ENCODE peak calls at places on chromosomes 2 and 18, in seven cellular contexts. N, M, V, Q, H, E and G are unnamed samples.

GRCh38 chr2:81895620-81896245 is 1591.2 kb upstream of the LRRTM1 start:
- DNase-seq in E (no peak), H (no peak), M (no peak), Q (peak; percentile 48), N (no peak), V (no peak), G (no peak)

GRCh38 chr2:156189143-156189542 is 143.4 kb downstream of the NR4A2 start:
- DNase-seq in V (no peak), H (no peak), Q (no peak), E (no peak), M (no peak), N (no peak), G (no peak)

GRCh38 chr2:105746177-105747080 is 1.7 kb downstream of the NCK2 start:
- DNase-seq in Q (peak; percentile 50), H (peak; percentile 72), V (peak; percentile 20), M (peak; percentile 89), N (peak; percentile 92), E (no peak), G (no peak)

GRCh38 chr18:48833701-48834394 is 116.9 kb downstream of the SMAD7 start:
- DNase-seq in N (peak; percentile 38), Q (peak; percentile 26), M (no peak), H (peak; percentile 35), V (peak; percentile 1), E (peak; percentile 23), G (no peak)

GRCh38 chr2:146874260-146874658 is 970.6 kb upstream of the ACVR2A start:
- DNase-seq in E (no peak), Q (peak; percentile 98), V (no peak), H (no peak), N (no peak), M (no peak), G (no peak)

GRCh38 chr18:21117385-21118135 is 5.9 kb upstream of the ROCK1 start:
- DNase-seq in Q (no peak), E (peak; percentile 92), N (no peak), M (peak; percentile 45), V (no peak), H (no peak), G (peak; percentile 73)

GRCh38 chr18:51257150-51257549 is 59.7 kb upstream of the MEX3C start:
- DNase-seq in N (no peak), Q (no peak), V (no peak), M (no peak), H (no peak), E (no peak), G (no peak)

GRCh38 chr2:111704246-111704645 is 179.7 kb downstream of the ANAPC1 start:
- DNase-seq in E (peak; percentile 75), V (no peak), M (no peak), N (peak; percentile 62), H (no peak), Q (peak; percentile 82), G (no peak)

GRCh38 chr2:152370783-152371182 is 35.8 kb downstream of the FMNL2 start:
- DNase-seq in V (no peak), E (no peak), M (no peak), H (no peak), Q (no peak), N (no peak), G (no peak)

GRCh38 chr2:175366814-175367213 is 185.3 kb upstream of the ATP5MC3 start:
- DNase-seq in Q (peak; percentile 72), E (peak; percentile 43), H (no peak), M (peak; percentile 75), V (peak; percentile 44), N (peak; percentile 81), G (no peak)
- TF ChIP-seq CTCF in Q (peak; percentile 90), E (peak; percentile 68), H (peak; percentile 79), M (peak; percentile 89), V (peak; percentile 71), N (peak; percentile 96), G (peak; percentile 82)

GRCh38 chr2:200650195-200650594 is 64.4 kb downstream of the AOX1 start:
- DNase-seq in V (no peak), M (no peak), N (no peak), E (no peak), Q (no peak), H (no peak), G (no peak)

GRCh38 chr2:200654823-200655222 is 69.0 kb downstream of the AOX1 start:
- DNase-seq in H (no peak), E (no peak), N (no peak), Q (no peak), V (no peak), M (no peak), G (no peak)

GRCh38 chr2:200652158-200652557 is 66.3 kb downstream of the AOX1 start:
- DNase-seq in H (no peak), E (peak; percentile 60), N (no peak), Q (no peak), V (no peak), M (no peak), G (no peak)

GRCh38 chr2:200653021-200653420 is 67.2 kb downstream of the AOX1 start:
- DNase-seq in E (no peak), Q (no peak), V (no peak), N (no peak), M (no peak), H (no peak), G (no peak)

GRCh38 chr2:200649724-200650123 is 63.9 kb downstream of the AOX1 start:
- DNase-seq in N (no peak), E (no peak), H (no peak), V (no peak), M (no peak), Q (no peak), G (no peak)
- H3K36me3 ChIP-seq in N (no peaks in the 10 kb centered on the region), E (no peaks in the 10 kb centered on the region), H (no peaks in the 10 kb centered on the region), V (no peaks in the 10 kb centered on the region), M (no peaks in the 10 kb centered on the region), Q (peaks cover 11% of the 10 kb centered on the region), G (no peaks in the 10 kb centered on the region)

GRCh38 chr2:9738718-9739496 is 104.4 kb upstream of the TAF1B start:
- DNase-seq in V (no peak), N (no peak), M (no peak), Q (no peak), E (no peak), H (peak; percentile 47), G (no peak)

GRCh38 chr2:9735335-9735734 is 104.5 kb upstream of the YWHAQ start:
- DNase-seq in N (no peak), E (no peak), V (no peak), Q (no peak), M (no peak), H (no peak), G (no peak)

GRCh38 chr2:9736008-9736407 is 105.2 kb upstream of the YWHAQ start:
- DNase-seq in H (no peak), Q (no peak), E (no peak), V (no peak), N (no peak), M (no peak), G (no peak)

GRCh38 chr2:9738062-9738717 is 105.1 kb upstream of the TAF1B start:
- DNase-seq in Q (no peak), N (no peak), M (no peak), V (no peak), E (no peak), H (no peak), G (no peak)

GRCh38 chr2:9737053-9737875 is 106.0 kb upstream of the TAF1B start:
- DNase-seq in H (no peak), M (no peak), N (no peak), E (peak; percentile 50), Q (no peak), V (no peak), G (no peak)
- TF ChIP-seq CTCF in H (peak; percentile 37), M (peak; percentile 31), N (peak; percentile 21), E (peak; percentile 55), Q (peak; percentile 18), V (peak; percentile 38), G (peak; percentile 10)

GRCh38 chr18:22179631-22180030 is 10.2 kb downstream of the GATA6 start:
- DNase-seq in M (no peak), H (no peak), E (no peak), N (no peak), Q (no peak), V (no peak), G (no peak)
- H3K36me3 ChIP-seq in M (no peaks in the 10 kb centered on the region), H (no peaks in the 10 kb centered on the region), E (peaks cover 15% of the 10 kb centered on the region), N (peaks cover 97% of the 10 kb centered on the region), Q (peaks cover 29% of the 10 kb centered on the region), V (no peaks in the 10 kb centered on the region), G (no peaks in the 10 kb centered on the region)

DNA sequence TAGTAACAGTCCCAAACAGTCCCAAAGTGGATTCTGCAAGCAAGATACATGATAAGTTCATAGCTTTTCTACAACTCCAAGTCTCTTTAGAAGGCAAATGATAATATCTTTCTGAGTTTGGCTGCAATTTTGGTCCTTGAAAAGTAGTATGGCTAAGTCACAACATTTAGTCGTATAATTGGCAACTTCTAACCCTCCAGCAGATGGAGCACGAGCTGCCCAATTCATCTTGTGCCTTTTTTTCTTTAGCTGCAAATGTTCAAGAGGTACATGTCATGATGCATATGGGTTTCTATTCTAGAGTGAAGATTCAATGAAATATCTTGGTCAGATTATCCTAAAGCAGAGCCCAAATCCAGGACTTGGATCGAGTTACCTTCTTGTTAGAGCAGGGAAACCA is 127.0 kb upstream of the KLHL14 start:
- DNase-seq in N (no peak), M (no peak), V (no peak), Q (peak; percentile 3), E (peak; percentile 4), H (no peak), G (no peak)
- TF ChIP-seq CTCF in N (peak; percentile 35), M (no peak), V (peak; percentile 8), Q (no peak), E (no peak), H (no peak), G (no peak)

DNA sequence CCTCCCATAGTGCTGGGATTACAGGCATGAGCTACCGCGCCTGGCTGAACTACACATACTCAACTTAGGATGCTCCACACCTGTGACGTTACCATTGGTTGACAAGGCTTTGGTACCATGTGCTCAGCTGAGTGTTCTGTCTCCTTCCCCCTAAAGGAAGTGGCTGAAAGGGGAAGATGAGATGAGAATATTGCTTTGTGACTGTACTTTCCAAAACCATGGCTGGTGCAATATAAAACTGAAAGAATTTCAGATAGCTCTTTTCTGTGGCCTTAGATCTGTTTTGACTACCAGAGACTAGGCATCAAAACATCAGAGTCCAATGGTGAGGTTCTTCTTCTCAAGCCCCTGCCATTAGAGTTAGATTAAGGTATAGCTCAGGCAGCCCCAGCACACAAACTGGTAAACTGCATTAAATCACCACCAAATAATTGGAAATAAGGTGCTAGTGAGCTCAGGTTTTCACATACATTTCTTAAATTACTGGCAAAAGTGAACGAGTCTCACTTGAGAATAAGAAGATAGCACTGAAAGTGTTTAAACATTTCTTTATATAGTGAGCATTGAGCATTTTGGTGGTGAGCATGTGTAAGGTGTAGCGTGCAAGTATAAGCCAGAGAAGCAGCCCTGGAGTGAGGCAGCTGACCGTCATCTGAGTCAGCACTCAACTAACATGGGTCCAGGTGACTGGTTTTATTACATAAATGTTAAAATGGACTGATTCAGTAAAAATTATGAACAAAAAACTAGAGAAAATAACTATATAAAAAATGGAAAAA is 113.5 kb upstream of the FZD5 start:
- DNase-seq in N (no peak), Q (peak; percentile 50), E (no peak), M (no peak), V (no peak), H (no peak), G (no peak)
- H3K36me3 ChIP-seq in N (no peaks in the 10 kb centered on the region), Q (no peaks in the 10 kb centered on the region), E (no peaks in the 10 kb centered on the region), M (no peaks in the 10 kb centered on the region), V (no peaks in the 10 kb centered on the region), H (no peaks in the 10 kb centered on the region), G (no peaks in the 10 kb centered on the region)

GRCh38 chr2:27085670-27086089 is 892 bp upstream of the KHK start:
- DNase-seq in E (peak; percentile 45), N (peak; percentile 85), V (peak; percentile 88), H (peak; percentile 52), Q (peak; percentile 69), M (peak; percentile 65), G (no peak)
- TF ChIP-seq CTCF in E (peak; percentile 40), N (peak; percentile 47), V (peak; percentile 88), H (peak; percentile 38), Q (peak; percentile 66), M (peak; percentile 86), G (peak; percentile 66)

GRCh38 chr18:2910751-2911425 is 64.1 kb downstream of the EMILIN2 start:
- DNase-seq in V (no peak), E (no peak), H (no peak), Q (no peak), M (no peak), N (no peak), G (no peak)
- H3K36me3 ChIP-seq in V (peaks cover 4% of the 10 kb centered on the region), E (peaks cover 18% of the 10 kb centered on the region), H (peaks cover 12% of the 10 kb centered on the region), Q (peaks cover 2% of the 10 kb centered on the region), M (no peaks in the 10 kb centered on the region), N (peaks cover 54% of the 10 kb centered on the region), G (peaks cover 23% of the 10 kb centered on the region)